ENCODE peak calls at places on chromosomes 11 and 22, in five cellular contexts. One of them, this sample, is unnamed.

GRCh38 chr22:20292673-20293232 is 24.6 kb upstream of the RTN4R start:
- DNase-seq in omental fat pad: no peak
- DNase-seq in neural progenitor cell: no peak
- DNase-seq in retinal pigment epithelial cell: no peak
- DNase-seq in bronchial epithelial cell: no peak
- DNase-seq in this sample: no peak

GRCh38 chr22:41217553-41218157 is 12.5 kb downstream of the L3MBTL2 start:
- DNase-seq in omental fat pad: peak; percentile 38
- DNase-seq in neural progenitor cell: peak; percentile 75
- DNase-seq in retinal pigment epithelial cell: no peak
- DNase-seq in bronchial epithelial cell: peak; percentile 97
- DNase-seq in this sample: no peak

GRCh38 chr11:120259241-120259640 is 19.3 kb downstream of the POU2F3 start:
- DNase-seq in omental fat pad: no peak
- DNase-seq in neural progenitor cell: no peak
- DNase-seq in retinal pigment epithelial cell: no peak
- DNase-seq in bronchial epithelial cell: no peak
- DNase-seq in this sample: no peak

GRCh38 chr11:103529217-103529684 is 420.0 kb downstream of the DYNC2H1 start:
- DNase-seq in omental fat pad: no peak
- DNase-seq in neural progenitor cell: peak; percentile 28
- DNase-seq in retinal pigment epithelial cell: no peak
- DNase-seq in bronchial epithelial cell: peak; percentile 89
- DNase-seq in this sample: peak; percentile 70

GRCh38 chr11:59552844-59553243 is 41.5 kb downstream of the OR4D9 start:
- DNase-seq in omental fat pad: no peak
- DNase-seq in neural progenitor cell: peak; percentile 9
- DNase-seq in retinal pigment epithelial cell: no peak
- DNase-seq in bronchial epithelial cell: no peak
- DNase-seq in this sample: no peak

GRCh38 chr11:104967493-104968364 is 645 bp downstream of the CASP4 start:
- DNase-seq in omental fat pad: no peak
- DNase-seq in neural progenitor cell: no peak
- DNase-seq in retinal pigment epithelial cell: no peak
- DNase-seq in bronchial epithelial cell: peak; percentile 77
- DNase-seq in this sample: peak; percentile 29

GRCh38 chr11:9214765-9215164 is 50.4 kb downstream of the DENND5A start:
- DNase-seq in omental fat pad: no peak
- DNase-seq in neural progenitor cell: peak; percentile 32
- DNase-seq in retinal pigment epithelial cell: peak; percentile 33
- DNase-seq in bronchial epithelial cell: no peak
- DNase-seq in this sample: no peak

GRCh38 chr22:45472426-45472825 is 30.3 kb upstream of the FBLN1 start:
- DNase-seq in omental fat pad: no peak
- DNase-seq in neural progenitor cell: no peak
- DNase-seq in retinal pigment epithelial cell: no peak
- DNase-seq in bronchial epithelial cell: peak; percentile 47
- DNase-seq in this sample: no peak

GRCh38 chr11:95711162-95711944 is 78.2 kb downstream of the FAM76B start:
- DNase-seq in omental fat pad: no peak
- DNase-seq in neural progenitor cell: no peak
- DNase-seq in retinal pigment epithelial cell: no peak
- DNase-seq in bronchial epithelial cell: no peak
- DNase-seq in this sample: no peak

GRCh38 chr22:35615156-35615555 is 2.0 kb downstream of the MB start:
- DNase-seq in omental fat pad: no peak
- DNase-seq in neural progenitor cell: no peak
- DNase-seq in retinal pigment epithelial cell: no peak
- DNase-seq in bronchial epithelial cell: no peak
- DNase-seq in this sample: no peak

GRCh38 chr11:45918331-45918941 is 759 bp upstream of the PEX16 start:
- DNase-seq in omental fat pad: peak; percentile 58
- DNase-seq in neural progenitor cell: peak; percentile 79
- DNase-seq in retinal pigment epithelial cell: peak; percentile 15
- DNase-seq in bronchial epithelial cell: peak; percentile 60
- DNase-seq in this sample: no peak

GRCh38 chr22:46579751-46580449 is 40.3 kb upstream of the GRAMD4 start:
- DNase-seq in omental fat pad: no peak
- DNase-seq in neural progenitor cell: no peak
- DNase-seq in retinal pigment epithelial cell: no peak
- DNase-seq in bronchial epithelial cell: no peak
- DNase-seq in this sample: no peak

GRCh38 chr11:30855383-30856006 is 269.3 kb upstream of the MPPED2 start:
- DNase-seq in omental fat pad: no peak
- DNase-seq in neural progenitor cell: no peak
- DNase-seq in retinal pigment epithelial cell: no peak
- DNase-seq in bronchial epithelial cell: peak; percentile 22
- DNase-seq in this sample: peak; percentile 3

GRCh38 chr22:27591060-27591459 is 210.5 kb downstream of the MN1 start:
- DNase-seq in omental fat pad: no peak
- DNase-seq in neural progenitor cell: no peak
- DNase-seq in retinal pigment epithelial cell: no peak
- DNase-seq in bronchial epithelial cell: no peak
- DNase-seq in this sample: no peak

GRCh38 chr11:116460156-116460965 is 312.4 kb downstream of the BUD13 start:
- DNase-seq in omental fat pad: no peak
- DNase-seq in neural progenitor cell: no peak
- DNase-seq in retinal pigment epithelial cell: no peak
- DNase-seq in bronchial epithelial cell: no peak
- DNase-seq in this sample: no peak

GRCh38 chr22:42489000-42489399 is 30.6 kb downstream of the RRP7A start:
- DNase-seq in omental fat pad: no peak
- DNase-seq in neural progenitor cell: no peak
- DNase-seq in retinal pigment epithelial cell: no peak
- DNase-seq in bronchial epithelial cell: no peak
- DNase-seq in this sample: no peak

GRCh38 chr22:42484506-42484905 is 35.1 kb downstream of the RRP7A start:
- DNase-seq in omental fat pad: no peak
- DNase-seq in neural progenitor cell: no peak
- DNase-seq in retinal pigment epithelial cell: no peak
- DNase-seq in bronchial epithelial cell: no peak
- DNase-seq in this sample: no peak

GRCh38 chr22:42493393-42493792 is 26.2 kb downstream of the RRP7A start:
- DNase-seq in omental fat pad: no peak
- DNase-seq in neural progenitor cell: peak; percentile 45
- DNase-seq in retinal pigment epithelial cell: no peak
- DNase-seq in bronchial epithelial cell: no peak
- DNase-seq in this sample: no peak

GRCh38 chr22:42492323-42492690 is 27.3 kb downstream of the RRP7A start:
- DNase-seq in omental fat pad: no peak
- DNase-seq in neural progenitor cell: no peak
- DNase-seq in retinal pigment epithelial cell: no peak
- DNase-seq in bronchial epithelial cell: no peak
- DNase-seq in this sample: no peak

DNA sequence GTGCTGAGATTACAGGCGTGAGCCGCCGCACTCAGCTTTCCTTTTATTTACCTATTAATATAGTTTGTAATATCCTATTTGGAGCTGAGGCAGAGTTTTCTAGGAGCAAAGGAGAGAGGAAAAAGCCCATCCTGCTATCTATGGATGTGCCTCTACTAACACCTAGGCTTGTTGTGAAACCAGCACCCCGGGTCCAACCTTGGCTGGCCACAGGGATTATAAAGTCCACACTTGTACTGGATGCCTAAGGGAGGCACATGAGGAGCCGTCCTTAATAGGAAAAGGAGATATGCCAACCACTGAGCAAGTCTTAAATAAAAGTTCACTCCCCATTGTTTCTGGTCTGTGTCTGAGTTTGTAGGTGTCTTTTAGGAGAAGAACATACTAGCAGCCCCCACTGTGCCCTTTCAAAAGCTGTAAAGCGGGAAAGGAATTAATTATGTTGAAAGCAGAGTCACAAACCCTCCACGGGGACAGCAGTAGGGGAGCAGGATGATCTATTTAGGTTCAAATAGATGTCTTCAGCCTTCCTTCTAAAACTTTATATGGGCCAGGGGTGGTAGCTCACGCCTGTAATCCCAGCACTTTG is 29.3 kb downstream of the RRP7A start:
- DNase-seq in omental fat pad: no peak
- DNase-seq in neural progenitor cell: peak; percentile 56
- DNase-seq in retinal pigment epithelial cell: no peak
- DNase-seq in bronchial epithelial cell: no peak
- DNase-seq in this sample: no peak
- TF ChIP-seq CTCF in omental fat pad: no peak
- TF ChIP-seq CTCF in neural progenitor cell: no peak
- TF ChIP-seq CTCF in retinal pigment epithelial cell: no peak
- TF ChIP-seq CTCF in bronchial epithelial cell: no peak
- TF ChIP-seq CTCF in this sample: no peak

GRCh38 chr22:50546326-50547230 is 879 bp downstream of the KLHDC7B start:
- DNase-seq in omental fat pad: no peak
- DNase-seq in neural progenitor cell: no peak
- DNase-seq in retinal pigment epithelial cell: no peak
- DNase-seq in bronchial epithelial cell: no peak
- DNase-seq in this sample: no peak

GRCh38 chr22:50547231-50547851 is 1.6 kb downstream of the KLHDC7B start:
- DNase-seq in omental fat pad: no peak
- DNase-seq in neural progenitor cell: no peak
- DNase-seq in retinal pigment epithelial cell: no peak
- DNase-seq in bronchial epithelial cell: no peak
- DNase-seq in this sample: no peak

GRCh38 chr22:50550395-50550794 is 4.7 kb downstream of the KLHDC7B start:
- DNase-seq in omental fat pad: no peak
- DNase-seq in neural progenitor cell: no peak
- DNase-seq in retinal pigment epithelial cell: no peak
- DNase-seq in bronchial epithelial cell: no peak
- DNase-seq in this sample: no peak

GRCh38 chr22:50548913-50549790 is 3.5 kb downstream of the KLHDC7B start:
- DNase-seq in omental fat pad: no peak
- DNase-seq in neural progenitor cell: no peak
- DNase-seq in retinal pigment epithelial cell: no peak
- DNase-seq in bronchial epithelial cell: no peak
- DNase-seq in this sample: no peak

DNA sequence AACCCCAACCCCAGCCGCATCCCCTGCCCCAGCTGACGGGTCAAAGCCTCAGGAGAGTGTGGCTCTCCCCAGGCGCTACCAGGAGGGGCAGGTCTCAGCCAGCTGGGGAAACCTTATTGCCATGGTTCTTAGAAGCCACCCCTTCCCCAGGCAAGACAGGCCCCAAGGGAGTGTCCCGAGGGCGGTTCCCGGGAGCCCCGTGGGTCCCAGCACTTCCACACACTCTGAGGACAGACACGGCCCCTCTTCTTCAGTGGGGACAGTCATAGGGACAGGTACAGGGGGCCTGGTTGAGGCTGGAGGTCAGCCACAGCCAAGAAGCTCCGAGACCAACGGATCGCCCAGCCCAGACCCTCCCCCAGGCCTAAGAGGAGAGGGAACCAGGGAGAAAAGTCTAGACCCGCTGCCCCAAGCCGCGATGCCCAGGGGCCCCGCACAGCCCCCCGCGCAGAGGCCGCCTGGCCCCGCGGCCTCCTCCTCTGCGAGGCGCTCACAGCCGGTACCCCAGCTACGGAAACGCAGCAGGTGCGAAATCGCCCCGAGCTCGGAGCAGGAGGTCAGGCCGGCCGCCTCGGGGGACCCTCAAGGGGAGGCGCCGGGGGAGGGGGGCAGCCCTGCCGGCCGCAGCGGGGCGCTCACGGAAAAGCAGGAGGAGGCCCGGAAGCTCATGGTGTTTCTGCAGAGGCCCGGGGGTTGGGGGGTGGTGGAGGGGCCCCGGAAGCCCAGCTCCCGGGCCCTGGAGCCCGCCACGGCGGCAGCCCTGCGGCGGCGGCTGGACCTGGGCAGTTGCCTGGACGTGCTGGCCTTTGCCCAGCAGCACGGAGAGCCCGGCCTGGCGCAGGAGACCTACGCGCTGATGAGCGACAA is 2.6 kb downstream of the KLHDC7B start:
- DNase-seq in omental fat pad: no peak
- DNase-seq in neural progenitor cell: no peak
- DNase-seq in retinal pigment epithelial cell: no peak
- DNase-seq in bronchial epithelial cell: no peak
- DNase-seq in this sample: no peak
- TF ChIP-seq CTCF in omental fat pad: no peak
- TF ChIP-seq CTCF in neural progenitor cell: no peak
- TF ChIP-seq CTCF in retinal pigment epithelial cell: no peak
- TF ChIP-seq CTCF in bronchial epithelial cell: no peak
- TF ChIP-seq CTCF in this sample: no peak

GRCh38 chr11:44120169-44120568 is 24.7 kb downstream of the EXT2 start:
- DNase-seq in omental fat pad: no peak
- DNase-seq in neural progenitor cell: peak; percentile 29
- DNase-seq in retinal pigment epithelial cell: no peak
- DNase-seq in bronchial epithelial cell: peak; percentile 18
- DNase-seq in this sample: no peak
- TF ChIP-seq CTCF in omental fat pad: no peak
- TF ChIP-seq CTCF in neural progenitor cell: peak; percentile 51
- TF ChIP-seq CTCF in retinal pigment epithelial cell: peak; percentile 46
- TF ChIP-seq CTCF in bronchial epithelial cell: peak; percentile 53
- TF ChIP-seq CTCF in this sample: peak; percentile 54

GRCh38 chr11:81495699-81496292 is 1237.9 kb downstream of the FAM181B start:
- DNase-seq in omental fat pad: no peak
- DNase-seq in neural progenitor cell: no peak
- DNase-seq in retinal pigment epithelial cell: no peak
- DNase-seq in bronchial epithelial cell: no peak
- DNase-seq in this sample: no peak
- TF ChIP-seq CTCF in omental fat pad: no peak
- TF ChIP-seq CTCF in neural progenitor cell: no peak
- TF ChIP-seq CTCF in retinal pigment epithelial cell: no peak
- TF ChIP-seq CTCF in bronchial epithelial cell: no peak
- TF ChIP-seq CTCF in this sample: no peak

GRCh38 chr22:43980996-43981395 is 25.8 kb downstream of the SAMM50 start:
- DNase-seq in omental fat pad: no peak
- DNase-seq in neural progenitor cell: no peak
- DNase-seq in retinal pigment epithelial cell: no peak
- DNase-seq in bronchial epithelial cell: no peak
- DNase-seq in this sample: no peak
- TF ChIP-seq CTCF in omental fat pad: no peak
- TF ChIP-seq CTCF in neural progenitor cell: no peak
- TF ChIP-seq CTCF in retinal pigment epithelial cell: no peak
- TF ChIP-seq CTCF in bronchial epithelial cell: no peak
- TF ChIP-seq CTCF in this sample: no peak

DNA sequence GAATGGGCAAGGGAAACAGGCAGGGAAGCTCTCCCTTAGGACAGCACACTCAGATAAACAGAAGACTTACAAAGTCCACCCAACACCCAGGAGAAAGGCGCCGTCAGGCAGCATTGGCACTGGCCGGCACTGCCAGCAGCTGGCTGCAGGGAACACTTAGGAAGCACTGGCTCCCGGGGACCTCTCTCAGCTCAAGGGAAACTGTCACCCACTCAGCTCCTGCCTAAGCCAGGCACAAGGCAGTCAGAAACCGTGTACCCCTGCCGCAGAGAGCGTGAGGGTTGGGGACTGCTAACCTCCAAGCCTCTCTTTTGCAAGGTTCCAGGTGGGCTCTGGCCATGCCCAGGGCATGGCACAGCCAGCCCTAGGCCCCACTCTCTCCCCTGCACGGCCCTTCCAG is 64.7 kb downstream of the DGCR2 start:
- DNase-seq in omental fat pad: no peak
- DNase-seq in neural progenitor cell: no peak
- DNase-seq in retinal pigment epithelial cell: no peak
- DNase-seq in bronchial epithelial cell: no peak
- DNase-seq in this sample: no peak
- TF ChIP-seq CTCF in omental fat pad: no peak
- TF ChIP-seq CTCF in neural progenitor cell: no peak
- TF ChIP-seq CTCF in retinal pigment epithelial cell: no peak
- TF ChIP-seq CTCF in bronchial epithelial cell: no peak
- TF ChIP-seq CTCF in this sample: no peak